ENCODE peak calls at places on chromosome 16, in four cellular contexts. Z is GM12878, A is HepG2, T is A549. U is an unnamed sample.
A peak's percentile ranks its signal among the peaks of the same experiment; 100 is the strongest.

GRCh38 chr16:6722786-6723185 is 609.9 kb upstream of the RBFOX1 start:
- DNase-seq in A (no peak), T (no peak), Z (no peak), U (no peak)

GRCh38 chr16:49050607-49051006 is 231.0 kb downstream of the CBLN1 start:
- DNase-seq in A (no peak), Z (no peak), T (no peak), U (peak; percentile 46)

GRCh38 chr16:48524348-48525200 is 85.4 kb downstream of the N4BP1 start:
- DNase-seq in T (no peak), Z (no peak), A (peak; percentile 56), U (no peak)

GRCh38 chr16:23129686-23130085 is 19.6 kb downstream of the USP31 start:
- DNase-seq in A (no peak), T (no peak), Z (no peak), U (no peak)

GRCh38 chr16:6356881-6357280 is 975.8 kb upstream of the RBFOX1 start:
- DNase-seq in Z (no peak), T (no peak), A (no peak), U (no peak)

GRCh38 chr16:70750893-70751467 is 50.0 kb downstream of the VAC14 start:
- DNase-seq in A (no peak), Z (no peak), T (no peak), U (no peak)

GRCh38 chr16:47774661-47775060 is 313.5 kb downstream of the PHKB start:
- DNase-seq in T (no peak), Z (no peak), A (peak; percentile 67), U (no peak)

GRCh38 chr16:6684076-6684673 is 648.5 kb upstream of the RBFOX1 start:
- DNase-seq in T (peak; percentile 3), Z (no peak), A (peak; percentile 5), U (peak; percentile 36)

GRCh38 chr16:90016339-90016950 is 2.8 kb downstream of the DBNDD1 start:
- DNase-seq in T (no peak), A (no peak), Z (no peak), U (no peak)

GRCh38 chr16:74942977-74943918 is 41.7 kb downstream of the WDR59 start:
- DNase-seq in Z (no peak), T (no peak), A (no peak), U (no peak)

GRCh38 chr16:50313596-50314483 is 47.5 kb downstream of the ADCY7 start:
- DNase-seq in A (peak; percentile 95), T (no peak), Z (no peak), U (no peak)

GRCh38 chr16:10325783-10326543 is 59.9 kb upstream of the ATF7IP2 start:
- DNase-seq in T (no peak), Z (no peak), A (no peak), U (no peak)

GRCh38 chr16:89168381-89169189 is 3.0 kb upstream of the CDH15 start:
- DNase-seq in T (no peak), Z (no peak), A (no peak), U (no peak)

GRCh38 chr16:3836641-3837040 is 43.9 kb downstream of the CREBBP start:
- DNase-seq in T (no peak), Z (no peak), A (no peak), U (no peak)

GRCh38 chr16:31513126-31513525 is 4.9 kb upstream of the RUSF1 start:
- DNase-seq in Z (no peak), A (no peak), T (no peak), U (no peak)

GRCh38 chr16:12124742-12125141 is 148.2 kb downstream of the SNX29 start:
- DNase-seq in A (no peak), T (no peak), Z (no peak), U (no peak)

GRCh38 chr16:77062878-77063566 is 128.0 kb upstream of the MON1B start:
- DNase-seq in Z (no peak), A (no peak), T (no peak), U (no peak)

GRCh38 chr16:15861996-15862395 is 5.2 kb upstream of the MYH11 start:
- DNase-seq in A (no peak), Z (no peak), T (no peak), U (no peak)

GRCh38 chr16:4176794-4177438 is 60.7 kb upstream of the ADCY9 start:
- DNase-seq in T (peak; percentile 62), A (peak; percentile 8), Z (peak; percentile 21), U (no peak)

GRCh38 chr16:53960050-53960812 is 256.3 kb downstream of the FTO start:
- DNase-seq in A (no peak), T (no peak), Z (no peak), U (no peak)

GRCh38 chr16:14486520-14487303 is 143.3 kb downstream of the PARN start:
- DNase-seq in T (peak; percentile 94), A (peak; percentile 98), Z (no peak), U (peak; percentile 68)

GRCh38 chr16:55433535-55433934 is 45.5 kb upstream of the MMP2 start:
- DNase-seq in Z (no peak), T (no peak), A (no peak), U (no peak)

GRCh38 chr16:88634141-88634993 is 4.0 kb upstream of the IL17C start:
- DNase-seq in A (no peak), T (no peak), Z (peak; percentile 45), U (no peak)

GRCh38 chr16:86498661-86499493 is 11.4 kb upstream of the FOXF1 start:
- DNase-seq in T (no peak), Z (no peak), A (no peak), U (no peak)

GRCh38 chr16:85321856-85322271 is 209.6 kb upstream of the CIBAR2 start:
- DNase-seq in A (no peak), T (no peak), Z (no peak), U (peak; percentile 77)

GRCh38 chr16:71467810-71468209 is 5.8 kb upstream of the ZNF23 start:
- DNase-seq in T (no peak), Z (no peak), A (peak; percentile 37), U (no peak)

GRCh38 chr16:84737658-84738057 is 37.9 kb downstream of the USP10 start:
- DNase-seq in A (no peak), Z (no peak), T (no peak), U (no peak)

GRCh38 chr16:80463303-80463702 is 77.5 kb upstream of the DYNLRB2 start:
- DNase-seq in A (no peak), T (no peak), Z (no peak), U (no peak)

GRCh38 chr16:80460004-80460403 is 80.8 kb upstream of the DYNLRB2 start:
- DNase-seq in A (no peak), Z (no peak), T (no peak), U (no peak)

GRCh38 chr16:80462902-80463301 is 77.9 kb upstream of the DYNLRB2 start:
- DNase-seq in A (peak; percentile 29), T (no peak), Z (no peak), U (no peak)

GRCh38 chr16:80460988-80461387 is 79.8 kb upstream of the DYNLRB2 start:
- DNase-seq in T (no peak), A (no peak), Z (no peak), U (no peak)

GRCh38 chr16:80459331-80459777 is 81.4 kb upstream of the DYNLRB2 start:
- DNase-seq in A (no peak), T (no peak), Z (no peak), U (no peak)
- TF ChIP-seq PBX3 in A (no peak), T (no peak), Z (no peak), U (no peak)

DNA sequence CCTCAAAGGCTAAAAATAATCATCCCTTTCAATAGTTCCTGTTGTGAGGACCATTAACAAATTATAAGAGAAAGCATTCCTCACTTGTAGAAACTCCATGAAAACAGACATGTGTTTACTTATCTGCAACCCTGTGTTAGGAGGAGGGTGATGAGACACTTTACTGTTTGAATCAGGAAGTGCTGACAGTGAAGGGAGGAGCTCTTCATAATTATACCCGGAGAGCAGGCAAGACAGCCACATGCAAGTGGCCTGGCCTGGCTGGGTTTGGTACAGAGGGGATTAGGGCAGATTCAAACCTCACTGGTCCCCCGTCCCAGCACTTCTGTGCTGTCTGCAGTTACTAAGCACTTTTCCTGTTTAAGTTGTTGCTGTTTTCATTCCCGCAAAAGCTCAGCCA is 78.5 kb downstream of the WWOX start:
- DNase-seq in T (no peak), Z (no peak), A (peak; percentile 35), U (peak; percentile 30)
- TF ChIP-seq PBX3 in T (no peak), Z (no peak), A (no peak), U (no peak)

DNA sequence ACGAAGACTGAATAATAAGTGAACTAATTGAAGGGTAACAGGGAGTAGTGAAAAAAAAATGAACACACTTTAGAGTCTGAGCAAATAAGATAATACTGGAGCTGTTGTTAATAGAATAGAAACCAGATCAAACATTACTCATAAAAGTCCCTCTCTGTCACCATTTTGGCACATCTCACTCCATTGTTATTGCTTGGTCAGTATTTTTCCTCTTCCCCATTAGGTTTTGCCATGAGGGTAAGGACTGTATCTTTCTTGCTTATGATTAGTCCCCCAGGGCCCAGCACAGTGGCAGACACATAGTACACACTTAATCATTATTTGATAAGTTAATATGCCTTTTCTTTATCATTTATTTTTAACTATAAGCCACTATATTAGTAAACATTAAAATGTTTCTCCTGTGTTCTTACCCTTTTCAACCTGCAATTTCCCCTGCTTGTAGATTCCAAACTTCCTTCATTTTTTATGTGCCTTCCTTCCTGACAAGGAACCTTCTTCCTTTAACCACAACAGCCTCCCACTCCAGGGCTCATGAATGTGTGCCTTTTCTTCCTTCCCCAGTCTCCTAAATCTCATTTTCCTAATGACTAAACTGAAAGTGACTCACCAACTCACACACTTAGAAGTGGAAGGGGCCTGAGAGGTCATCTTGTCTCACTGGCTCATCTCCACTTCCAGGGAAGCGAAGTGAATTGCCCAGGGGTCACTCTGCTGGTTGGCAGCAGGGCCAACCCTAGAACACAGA is 88.2 kb upstream of the HAS3 start:
- DNase-seq in Z (no peak), A (no peak), T (peak; percentile 56), U (peak; percentile 11)
- TF ChIP-seq PBX3 in Z (no peak), A (no peak), T (no peak), U (peak; percentile 55)

GRCh38 chr16:67593288-67593687 is 31.0 kb downstream of the CTCF start:
- DNase-seq in A (no peak), Z (no peak), T (no peak), U (peak; percentile 27)
- TF ChIP-seq PBX3 in A (no peak), Z (no peak), T (no peak), U (no peak)

DNA sequence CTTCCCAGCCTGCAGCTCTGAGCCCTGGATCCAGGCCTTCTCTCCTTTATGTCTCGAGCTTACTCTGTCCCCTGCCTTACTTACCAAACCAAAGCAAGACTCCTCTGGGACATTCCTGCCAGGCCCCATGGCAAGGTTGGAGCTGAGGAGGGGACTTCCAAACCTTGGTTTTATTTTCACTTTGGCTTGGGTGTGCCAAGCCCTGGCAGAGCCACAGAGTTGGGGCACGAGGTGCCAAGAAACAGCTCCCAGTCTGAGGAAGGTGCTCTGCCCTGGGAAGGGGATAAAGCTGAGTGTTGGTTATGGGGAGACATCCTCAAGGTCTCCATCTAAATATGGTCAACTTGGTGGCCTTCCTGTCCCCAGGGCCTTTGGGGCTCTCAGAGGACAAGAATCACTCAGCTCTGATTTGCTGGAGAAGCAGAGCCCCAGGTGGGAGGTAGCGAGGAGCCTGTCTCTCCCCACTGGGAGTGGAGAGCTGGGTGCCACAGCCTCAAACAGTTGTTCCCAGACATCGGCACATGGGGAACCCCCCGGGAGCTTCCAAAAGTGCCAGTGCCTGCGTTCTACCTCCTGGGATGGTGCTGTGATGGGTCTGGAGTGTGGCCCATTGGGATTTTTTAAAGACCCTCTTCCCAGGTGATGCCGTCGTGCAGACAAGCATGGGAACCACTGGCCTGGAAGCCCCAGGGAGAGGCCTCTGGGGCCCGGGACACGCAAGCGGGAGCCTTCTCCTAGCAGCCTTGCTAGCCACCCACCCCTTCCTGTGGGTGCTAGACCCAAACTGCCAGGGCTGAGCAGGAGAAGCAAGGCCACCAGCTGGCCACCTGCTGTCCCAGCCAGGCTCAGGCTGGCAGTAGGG is 10.3 kb downstream of the NLRC5 start:
- DNase-seq in T (no peak), Z (no peak), A (no peak), U (no peak)
- TF ChIP-seq PBX3 in T (no peak), Z (no peak), A (no peak), U (no peak)

U was measured in SK-N-SH.